ENCODE peak calls at places on chromosomes 16 and 17, in four cellular contexts. One of them, this sample, is unnamed.

GRCh38 chr16:23959069-23959800 is 123.5 kb downstream of the PRKCB start:
- DNase-seq in IMR-90: no peak
- DNase-seq in neuronal stem cell: no peak
- DNase-seq in H1: no peak
- DNase-seq in this sample: no peak

GRCh38 chr16:68892898-68893297 is 49.6 kb downstream of the TANGO6 start:
- DNase-seq in IMR-90: no peak
- DNase-seq in neuronal stem cell: no peak
- DNase-seq in H1: no peak
- DNase-seq in this sample: no peak

GRCh38 chr17:40107266-40107980 is 7.0 kb upstream of the NR1D1 start:
- DNase-seq in IMR-90: no peak
- DNase-seq in neuronal stem cell: no peak
- DNase-seq in H1: no peak
- DNase-seq in this sample: no peak

GRCh38 chr17:81181811-81182185 is 15.8 kb upstream of the AATK start:
- DNase-seq in IMR-90: no peak
- DNase-seq in neuronal stem cell: no peak
- DNase-seq in H1: no peak
- DNase-seq in this sample: no peak

GRCh38 chr16:86383488-86384262 is 126.7 kb upstream of the FOXF1 start:
- DNase-seq in IMR-90: peak
- DNase-seq in neuronal stem cell: no peak
- DNase-seq in H1: no peak
- DNase-seq in this sample: peak

GRCh38 chr16:14485131-14485551 is 144.9 kb downstream of the PARN start:
- DNase-seq in IMR-90: peak
- DNase-seq in neuronal stem cell: no peak
- DNase-seq in H1: no peak
- DNase-seq in this sample: peak

GRCh38 chr16:16994831-16995230 is 475.9 kb downstream of the XYLT1 start:
- DNase-seq in IMR-90: no peak
- DNase-seq in neuronal stem cell: no peak
- DNase-seq in H1: no peak
- DNase-seq in this sample: peak

GRCh38 chr17:76569607-76570279 is 15.9 kb downstream of the ST6GALNAC2 start:
- DNase-seq in IMR-90: no peak
- DNase-seq in neuronal stem cell: peak
- DNase-seq in H1: no peak
- DNase-seq in this sample: peak

GRCh38 chr17:10612957-10613744 is 44.0 kb downstream of the MYH3 start:
- DNase-seq in IMR-90: peak
- DNase-seq in neuronal stem cell: no peak
- DNase-seq in H1: no peak
- DNase-seq in this sample: peak

GRCh38 chr17:40648326-40648968 is 829 bp upstream of the SMARCE1 start:
- DNase-seq in IMR-90: peak
- DNase-seq in neuronal stem cell: peak
- DNase-seq in H1: no peak
- DNase-seq in this sample: no peak

GRCh38 chr17:8939496-8940334 is 25.8 kb downstream of the PIK3R5 start:
- DNase-seq in IMR-90: no peak
- DNase-seq in neuronal stem cell: no peak
- DNase-seq in H1: no peak
- DNase-seq in this sample: no peak

GRCh38 chr16:86245351-86245750 is 265.0 kb upstream of the FOXF1 start:
- DNase-seq in IMR-90: no peak
- DNase-seq in neuronal stem cell: no peak
- DNase-seq in H1: no peak
- DNase-seq in this sample: no peak

GRCh38 chr16:50169555-50170096 is 16.5 kb downstream of the TENT4B start:
- DNase-seq in IMR-90: no peak
- DNase-seq in neuronal stem cell: no peak
- DNase-seq in H1: no peak
- DNase-seq in this sample: peak

GRCh38 chr16:592518-593306 is 2.8 kb downstream of the RAB40C start:
- DNase-seq in IMR-90: no peak
- DNase-seq in neuronal stem cell: no peak
- DNase-seq in H1: no peak
- DNase-seq in this sample: no peak

GRCh38 chr17:81391268-81391963 is 3.8 kb upstream of the BAHCC1 start:
- DNase-seq in IMR-90: no peak
- DNase-seq in neuronal stem cell: no peak
- DNase-seq in H1: no peak
- DNase-seq in this sample: no peak

GRCh38 chr17:50817142-50817751 is 18.1 kb upstream of the WFIKKN2 start:
- DNase-seq in IMR-90: no peak
- DNase-seq in neuronal stem cell: no peak
- DNase-seq in H1: no peak
- DNase-seq in this sample: peak

GRCh38 chr17:71801301-71801700 is 319.5 kb upstream of the SOX9 start:
- DNase-seq in IMR-90: no peak
- DNase-seq in neuronal stem cell: no peak
- DNase-seq in H1: no peak
- DNase-seq in this sample: no peak

GRCh38 chr17:76943781-76944213 is 75.6 kb downstream of the MGAT5B start:
- DNase-seq in IMR-90: no peak
- DNase-seq in neuronal stem cell: no peak
- DNase-seq in H1: no peak
- DNase-seq in this sample: peak

GRCh38 chr17:40551874-40552768 is 13.2 kb downstream of the CCR7 start:
- DNase-seq in IMR-90: peak
- DNase-seq in neuronal stem cell: no peak
- DNase-seq in H1: no peak
- DNase-seq in this sample: no peak

DNA sequence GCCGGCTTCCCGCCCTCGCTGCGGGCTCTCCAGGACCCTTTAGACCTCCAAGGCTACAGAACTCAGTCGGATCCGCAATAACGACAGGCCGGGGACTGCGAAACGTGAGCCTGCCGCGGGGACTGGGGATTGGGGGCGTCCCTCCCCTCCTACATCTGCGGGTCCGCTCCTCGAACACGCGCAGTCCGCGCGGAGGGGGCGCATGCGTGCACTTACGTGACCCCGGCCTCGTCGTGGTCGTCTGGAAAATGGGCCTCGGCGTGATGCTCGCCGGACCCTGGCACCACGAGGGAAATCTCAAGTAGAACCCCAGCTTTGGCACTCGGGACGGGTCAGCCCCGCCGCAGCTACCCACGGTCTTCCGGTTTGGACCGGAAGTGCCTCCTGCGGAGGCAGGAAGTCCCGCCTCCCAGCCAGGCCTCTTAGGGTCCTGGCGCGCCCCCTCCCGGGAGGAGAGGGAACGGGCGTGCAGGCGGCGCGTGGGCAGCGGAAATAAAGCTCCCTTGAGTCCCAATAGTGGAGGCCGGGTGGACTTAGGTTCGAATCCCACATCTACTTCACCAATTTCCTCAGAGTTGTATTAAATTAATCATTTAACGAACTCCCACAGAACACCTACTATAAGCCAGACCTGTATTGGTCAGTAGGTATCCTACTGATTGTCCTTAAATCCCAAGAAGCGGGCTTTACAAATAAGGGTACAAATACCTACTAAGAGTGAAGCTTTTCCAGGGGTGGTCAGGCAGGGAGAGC is at the start of gene TAF1C:
- DNase-seq in IMR-90: peak
- DNase-seq in neuronal stem cell: peak
- DNase-seq in H1: peak
- DNase-seq in this sample: peak
- H3K4me3 ChIP-seq in IMR-90: peak
- H3K4me3 ChIP-seq in neuronal stem cell: peak
- H3K4me3 ChIP-seq in H1: peak
- H3K4me3 ChIP-seq in this sample: peak

DNA sequence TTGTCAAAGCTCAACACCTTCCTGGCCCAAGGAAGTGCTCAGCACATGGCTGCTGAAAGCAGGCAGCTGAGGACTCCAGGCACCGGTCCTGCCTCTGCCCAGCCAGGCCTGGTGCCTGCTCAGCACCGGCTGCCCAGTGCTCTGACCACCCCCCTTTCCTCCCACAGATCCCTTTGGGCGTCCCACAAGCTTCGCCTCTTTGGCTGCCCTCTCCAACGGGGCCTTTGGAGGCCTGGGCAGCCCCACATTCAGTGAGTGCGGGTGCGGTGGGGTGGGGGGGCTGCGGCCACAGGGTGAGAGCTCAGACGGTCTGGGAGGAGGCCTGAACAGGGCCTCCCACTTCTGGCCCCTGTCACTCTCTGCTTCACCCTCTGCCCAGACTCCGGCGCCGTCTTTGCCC is 10.2 kb downstream of the FBRS start:
- DNase-seq in IMR-90: no peak
- DNase-seq in neuronal stem cell: no peak
- DNase-seq in H1: no peak
- DNase-seq in this sample: no peak
- H2BK15ac ChIP-seq in IMR-90: no peak
- H2BK15ac ChIP-seq in neuronal stem cell: no peak
- H2BK15ac ChIP-seq in H1: no peak
- H2BK15ac ChIP-seq in this sample: no peak

GRCh38 chr16:57473176-57473840 is 10.8 kb downstream of the POLR2C start:
- DNase-seq in IMR-90: no peak
- DNase-seq in neuronal stem cell: no peak
- DNase-seq in H1: no peak
- DNase-seq in this sample: no peak
- H3K4me3 ChIP-seq in IMR-90: no peak
- H3K4me3 ChIP-seq in neuronal stem cell: no peak
- H3K4me3 ChIP-seq in H1: no peak
- H3K4me3 ChIP-seq in this sample: no peak

DNA sequence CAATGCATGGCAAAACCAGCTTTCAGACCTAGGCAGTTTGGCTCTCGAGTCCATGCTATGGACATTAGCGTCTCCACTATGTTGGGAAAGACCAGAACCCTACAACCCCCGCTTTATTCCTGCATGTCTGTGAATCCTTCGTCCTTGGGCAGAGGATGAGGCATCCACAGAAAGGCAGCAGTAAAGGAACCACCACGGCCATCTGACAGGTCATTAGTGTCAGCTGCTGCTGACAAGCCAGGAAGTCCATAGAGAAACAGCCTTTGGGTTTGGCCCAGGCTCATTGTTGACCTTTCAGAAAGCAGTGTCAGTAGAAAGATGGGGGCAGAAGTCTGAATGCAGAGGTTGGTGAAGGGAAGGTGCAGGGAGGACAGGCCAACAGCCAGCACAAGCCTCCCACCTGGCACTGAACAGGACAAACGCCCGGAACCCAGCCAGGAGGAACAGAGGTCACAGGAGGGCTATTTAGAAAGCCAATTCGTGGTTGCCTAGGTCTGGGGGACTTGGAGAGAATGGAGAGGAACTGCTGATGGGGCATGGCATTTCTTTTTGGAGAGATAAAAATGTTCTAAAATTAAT is 105.8 kb downstream of the VAT1L start:
- DNase-seq in IMR-90: no peak
- DNase-seq in neuronal stem cell: no peak
- DNase-seq in H1: no peak
- DNase-seq in this sample: no peak
- H2BK15ac ChIP-seq in IMR-90: no peak
- H2BK15ac ChIP-seq in neuronal stem cell: no peak
- H2BK15ac ChIP-seq in H1: no peak
- H2BK15ac ChIP-seq in this sample: no peak